ENCODE peak calls at places on chromosomes 11 and 22, in five cellular contexts. O is fibroblast of lung; L is stomach; S is effector memory CD4-positive, alpha-beta T cell; Y is endothelial cell of umbilical vein. B is an unnamed sample.

GRCh38 chr11:132895340-132895739 is 637.0 kb downstream of the OPCML start:
- DNase-seq in L (no peak), S (no peak), O (peak; percentile 87), Y (no peak), B (no peak)

GRCh38 chr11:85718991-85719807 is 33.2 kb upstream of the CCDC89 start:
- DNase-seq in O (peak; percentile 97), L (no peak), Y (peak; percentile 23), S (no peak), B (no peak)

GRCh38 chr22:22180738-22181514 is 63.7 kb upstream of the VPREB1 start:
- DNase-seq in O (no peak), Y (no peak), L (no peak), S (no peak), B (no peak)

GRCh38 chr22:30416403-30416802 is 9.2 kb upstream of the MTFP1 start:
- DNase-seq in O (no peak), S (no peak), L (no peak), Y (no peak), B (no peak)

GRCh38 chr11:107157146-107157808 is 139.0 kb upstream of the GUCY1A2 start:
- DNase-seq in Y (no peak), L (no peak), S (no peak), O (no peak), B (no peak)

GRCh38 chr11:92269021-92269420 is 44.4 kb downstream of the FAT3 start:
- DNase-seq in O (peak; percentile 21), S (no peak), Y (peak; percentile 67), L (no peak), B (no peak)

GRCh38 chr11:98136357-98136756 is 884.4 kb upstream of the CNTN5 start:
- DNase-seq in Y (no peak), O (no peak), S (no peak), L (no peak), B (no peak)

GRCh38 chr11:44718057-44718456 is 8.7 kb upstream of the TSPAN18 start:
- DNase-seq in O (no peak), L (no peak), S (no peak), Y (no peak), B (no peak)

GRCh38 chr22:27123880-27124279 is 466.5 kb downstream of the MIAT start:
- DNase-seq in Y (no peak), L (no peak), O (no peak), S (no peak), B (no peak)

GRCh38 chr11:48116843-48117242 is 99.8 kb upstream of the OR4B1 start:
- DNase-seq in O (no peak), L (no peak), Y (peak; percentile 39), S (no peak), B (no peak)

GRCh38 chr22:32620992-32621391 is 146.4 kb downstream of the FBXO7 start:
- DNase-seq in S (no peak), O (no peak), L (no peak), Y (no peak), B (no peak)

GRCh38 chr11:92667446-92668165 is 301.8 kb upstream of the MTNR1B start:
- DNase-seq in O (no peak), L (no peak), Y (no peak), S (no peak), B (no peak)

GRCh38 chr11:83773950-83774880 is 488.0 kb upstream of the CCDC90B start:
- DNase-seq in Y (no peak), S (no peak), O (no peak), L (no peak), B (no peak)

GRCh38 chr11:104333977-104334376 is 170.0 kb upstream of the PDGFD start:
- DNase-seq in L (no peak), S (no peak), Y (peak; percentile 3), O (no peak), B (no peak)

GRCh38 chr11:36403661-36404060 is 106.4 kb downstream of the TRAF6 start:
- DNase-seq in Y (no peak), S (no peak), L (no peak), O (peak; percentile 9), B (no peak)

GRCh38 chr11:31813242-31813960 is 2.3 kb upstream of the PAX6 start:
- DNase-seq in O (no peak), Y (no peak), L (no peak), S (no peak), B (no peak)

GRCh38 chr11:31809857-31810778 is 1.0 kb downstream of the PAX6 start:
- DNase-seq in Y (peak; percentile 50), S (no peak), O (peak; percentile 32), L (no peak), B (no peak)

GRCh38 chr11:31813961-31814868 is 3.1 kb upstream of the PAX6 start:
- DNase-seq in S (no peak), O (no peak), L (no peak), Y (no peak), B (no peak)

GRCh38 chr11:31810779-31811647 is at the start of gene PAX6:
- DNase-seq in S (no peak), L (no peak), Y (peak; percentile 66), O (no peak), B (no peak)

DNA sequence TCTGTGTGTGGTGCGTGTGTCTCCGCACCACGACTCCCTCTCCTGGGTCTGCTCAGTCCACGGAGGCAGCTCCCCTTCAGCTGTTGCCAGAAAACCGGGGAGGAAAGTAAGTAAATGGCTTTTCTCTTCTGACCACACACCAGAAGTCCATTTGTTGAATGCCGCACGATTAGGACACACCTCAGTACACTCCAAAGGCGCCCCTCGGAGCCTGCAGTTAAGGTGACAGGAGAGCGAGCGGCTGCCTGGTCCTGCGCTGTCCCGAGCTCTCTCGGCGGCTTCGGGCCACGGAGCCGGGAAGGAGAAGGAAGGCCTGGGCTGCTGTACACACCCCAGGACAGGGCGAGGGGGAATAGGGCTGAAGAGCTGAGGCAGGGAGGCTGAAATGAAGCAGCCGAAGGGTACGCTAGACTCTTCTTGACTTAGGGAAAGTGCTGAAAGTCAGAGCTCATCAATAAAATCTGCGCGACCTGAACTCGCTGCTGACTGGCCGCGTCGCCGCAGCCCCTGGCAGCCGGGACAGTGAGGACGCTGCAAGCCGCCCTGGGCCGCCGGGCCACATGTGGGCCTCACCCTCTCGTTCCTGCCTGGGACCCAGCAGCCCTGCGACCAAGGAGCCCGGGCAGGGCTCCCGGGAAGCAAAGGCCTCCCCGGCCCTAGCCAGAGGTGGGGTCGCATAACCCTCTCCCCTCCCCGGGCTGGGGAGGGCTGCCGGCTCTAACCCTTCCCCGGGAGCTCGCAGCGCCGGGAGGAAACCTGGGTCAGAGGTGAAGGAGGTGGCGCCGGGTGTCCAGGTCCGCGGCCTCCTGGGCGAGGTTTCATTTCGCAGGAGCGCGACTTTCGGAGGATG is 1.5 kb upstream of the PAX6 start:
- DNase-seq in L (no peak), S (no peak), O (no peak), Y (peak; percentile 22), B (no peak)
- H3K27me3 ChIP-seq in L (peaks cover 100% of the 10 kb centered on the region), S (peaks cover 91% of the 10 kb centered on the region), O (peaks cover 86% of the 10 kb centered on the region), Y (peaks cover 99% of the 10 kb centered on the region), B (peaks cover 7% of the 10 kb centered on the region)

GRCh38 chr11:61334434-61335354 is 1.7 kb downstream of the TKFC start:
- DNase-seq in S (no peak), L (no peak), Y (no peak), O (peak; percentile 46), B (no peak)
- H3K4me3 ChIP-seq in S (no peak overlapping the region), L (no peak overlapping the region), Y (no peak overlapping the region), O (no peak overlapping the region), B (no peak overlapping the region)

GRCh38 chr11:113087716-113088115 is 126.5 kb downstream of the NCAM1 start:
- DNase-seq in O (no peak), Y (no peak), L (no peak), S (no peak), B (no peak)
- H3K27me3 ChIP-seq in O (no peaks in the 10 kb centered on the region), Y (no peaks in the 10 kb centered on the region), L (no peaks in the 10 kb centered on the region), S (no peaks in the 10 kb centered on the region), B (no peaks in the 10 kb centered on the region)

DNA sequence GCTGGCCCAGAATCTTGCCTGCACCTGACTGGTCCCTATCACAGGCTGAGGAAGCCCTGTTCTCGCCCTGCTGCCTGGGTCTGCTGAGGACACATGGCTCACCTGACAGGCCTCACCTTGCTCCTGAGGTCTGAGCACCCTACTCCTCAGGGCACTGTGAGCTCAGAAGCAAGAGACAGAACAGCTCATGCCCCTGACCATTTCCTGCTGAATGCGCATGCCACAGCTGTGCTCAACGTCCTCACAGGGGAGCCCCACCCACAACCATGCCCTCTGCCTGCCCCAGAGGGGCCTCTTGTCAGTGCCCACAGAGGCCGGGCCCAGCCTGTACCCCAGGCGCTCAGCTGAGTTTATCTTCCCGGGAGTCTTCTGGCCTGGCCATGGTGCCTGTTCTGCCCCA is 2.8 kb upstream of the TSPO start:
- DNase-seq in O (no peak), Y (no peak), L (no peak), S (no peak), B (no peak)
- H3K4me3 ChIP-seq in O (no peak overlapping the region), Y (no peak overlapping the region), L (no peak overlapping the region), S (no peak overlapping the region), B (no peak overlapping the region)

GRCh38 chr22:19169947-19170318 is 8.6 kb downstream of the SLC25A1 start:
- DNase-seq in S (no peak), Y (no peak), L (no peak), O (no peak), B (no peak)
- H3K27me3 ChIP-seq in S (peaks cover 33% of the 10 kb centered on the region), Y (peaks cover 22% of the 10 kb centered on the region), L (peaks cover 53% of the 10 kb centered on the region), O (peaks cover 16% of the 10 kb centered on the region), B (peaks cover 5% of the 10 kb centered on the region)

GRCh38 chr22:45099961-45100360 is 63.8 kb upstream of the NUP50 start:
- DNase-seq in S (no peak), Y (no peak), L (no peak), O (no peak), B (no peak)
- H3K4me3 ChIP-seq in S (no peak overlapping the region), Y (no peak overlapping the region), L (no peak overlapping the region), O (no peak overlapping the region), B (no peak overlapping the region)

DNA sequence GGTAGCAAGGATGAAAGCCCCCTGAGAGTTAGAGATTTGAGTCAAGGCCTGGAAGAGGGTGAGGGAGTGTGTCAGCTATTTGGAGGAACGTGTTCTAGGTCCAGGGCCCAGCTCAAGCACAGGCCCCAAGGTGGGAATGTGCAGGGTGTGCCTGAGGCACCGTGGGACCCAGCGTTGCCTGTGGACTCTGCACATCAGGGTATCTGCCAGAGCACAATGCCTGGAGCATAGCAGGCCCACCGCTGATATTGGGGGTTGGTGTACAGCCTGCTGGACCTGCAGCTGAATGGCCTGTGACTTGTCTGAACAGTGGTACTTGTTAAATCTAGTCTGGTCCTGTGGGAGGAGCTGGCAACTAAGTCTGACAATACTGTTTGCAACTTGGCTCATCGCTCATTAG is 131.7 kb downstream of the GRIK4 start:
- DNase-seq in S (no peak), L (no peak), O (no peak), Y (no peak), B (no peak)
- H3K27me3 ChIP-seq in S (no peaks in the 10 kb centered on the region), L (peaks cover 48% of the 10 kb centered on the region), O (no peaks in the 10 kb centered on the region), Y (peaks cover 15% of the 10 kb centered on the region), B (no peaks in the 10 kb centered on the region)

GRCh38 chr11:108891909-108892511 is 227.1 kb downstream of the DDX10 start:
- DNase-seq in Y (no peak), O (no peak), S (no peak), L (no peak), B (no peak)
- H3K4me3 ChIP-seq in Y (no peak overlapping the region), O (no peak overlapping the region), S (no peak overlapping the region), L (no peak overlapping the region), B (no peak overlapping the region)

GRCh38 chr11:70506986-70507385 is 108.7 kb downstream of the CTTN start:
- DNase-seq in L (no peak), O (no peak), Y (no peak), S (no peak), B (no peak)
- H3K27me3 ChIP-seq in L (peaks cover 7% of the 10 kb centered on the region), O (no peaks in the 10 kb centered on the region), Y (no peaks in the 10 kb centered on the region), S (no peaks in the 10 kb centered on the region), B (no peaks in the 10 kb centered on the region)

GRCh38 chr11:64286801-64287159 is 1.1 kb downstream of the GPR137 start:
- DNase-seq in Y (no peak), L (no peak), S (no peak), O (no peak), B (no peak)
- H3K4me3 ChIP-seq in Y (no peak overlapping the region), L (no peak overlapping the region), S (no peak overlapping the region), O (no peak overlapping the region), B (no peak overlapping the region)